ENCODE peak calls at places on chromosomes 1 and 21, in four cellular contexts. R is fibroblast of mammary gland, U is cardiac fibroblast, C is Peyer's patch. L is an unnamed sample.

GRCh38 chr1:47663286-47663685 is 225.4 kb downstream of the FOXD2 start:
- DNase-seq in C (no peak), R (no peak), U (no peak), L (no peak)

GRCh38 chr1:87393437-87394085 is 64.9 kb downstream of the LMO4 start:
- DNase-seq in R (no peak), C (no peak), U (no peak), L (no peak)

GRCh38 chr1:3777647-3778589 is 5.4 kb downstream of the SMIM1 start:
- DNase-seq in C (no peak), R (no peak), U (no peak), L (no peak)

GRCh38 chr1:169534653-169535052 is 48.9 kb upstream of the SLC19A2 start:
- DNase-seq in R (no peak), U (no peak), C (no peak), L (no peak)

GRCh38 chr21:34700605-34701004 is 31.8 kb downstream of the CLIC6 start:
- DNase-seq in R (no peak), U (no peak), C (no peak), L (no peak)

GRCh38 chr1:109396971-109397370 is 747 bp downstream of the SORT1 start:
- DNase-seq in U (no peak), C (no peak), R (no peak), L (no peak)

GRCh38 chr1:201949491-201949890 is 3.1 kb upstream of the LMOD1 start:
- DNase-seq in C (no peak), U (peak; percentile 39), R (peak; percentile 55), L (peak; percentile 48)

GRCh38 chr1:224880593-224881307 is 48.7 kb upstream of the DNAH14 start:
- DNase-seq in R (no peak), C (no peak), U (no peak), L (peak; percentile 28)

GRCh38 chr1:174448964-174449363 is 1.2 kb downstream of the GPR52 start:
- DNase-seq in R (peak; percentile 13), U (no peak), C (no peak), L (peak; percentile 4)

GRCh38 chr1:47181095-47181954 is 8.5 kb downstream of the PDZK1IP1 start:
- DNase-seq in U (no peak), R (no peak), C (no peak), L (no peak)

GRCh38 chr1:224700915-224701531 is 84.9 kb downstream of the CNIH3 start:
- DNase-seq in U (peak; percentile 36), C (no peak), R (peak; percentile 42), L (peak; percentile 21)

GRCh38 chr1:108057536-108057935 is 92.6 kb upstream of the VAV3 start:
- DNase-seq in U (peak; percentile 44), C (no peak), R (peak; percentile 50), L (no peak)

GRCh38 chr1:187203257-187203656 is 374.5 kb downstream of the PLA2G4A start:
- DNase-seq in U (peak; percentile 2), C (no peak), R (peak; percentile 54), L (peak; percentile 47)

GRCh38 chr1:217214551-217214950 is 416.3 kb downstream of the GPATCH2 start:
- DNase-seq in U (peak; percentile 34), C (no peak), R (peak; percentile 24), L (no peak)

GRCh38 chr1:207919523-207920210 is 8.7 kb upstream of the CD34 start:
- DNase-seq in R (peak; percentile 70), C (no peak), U (no peak), L (peak; percentile 86)

GRCh38 chr1:228379165-228379460 is 27.5 kb downstream of the TRIM11 start:
- DNase-seq in U (peak; percentile 23), R (peak; percentile 17), C (no peak), L (peak; percentile 25)

GRCh38 chr1:209335090-209335692 is 248.3 kb upstream of the CAMK1G start:
- DNase-seq in R (no peak), C (no peak), U (peak; percentile 36), L (peak; percentile 25)

DNA sequence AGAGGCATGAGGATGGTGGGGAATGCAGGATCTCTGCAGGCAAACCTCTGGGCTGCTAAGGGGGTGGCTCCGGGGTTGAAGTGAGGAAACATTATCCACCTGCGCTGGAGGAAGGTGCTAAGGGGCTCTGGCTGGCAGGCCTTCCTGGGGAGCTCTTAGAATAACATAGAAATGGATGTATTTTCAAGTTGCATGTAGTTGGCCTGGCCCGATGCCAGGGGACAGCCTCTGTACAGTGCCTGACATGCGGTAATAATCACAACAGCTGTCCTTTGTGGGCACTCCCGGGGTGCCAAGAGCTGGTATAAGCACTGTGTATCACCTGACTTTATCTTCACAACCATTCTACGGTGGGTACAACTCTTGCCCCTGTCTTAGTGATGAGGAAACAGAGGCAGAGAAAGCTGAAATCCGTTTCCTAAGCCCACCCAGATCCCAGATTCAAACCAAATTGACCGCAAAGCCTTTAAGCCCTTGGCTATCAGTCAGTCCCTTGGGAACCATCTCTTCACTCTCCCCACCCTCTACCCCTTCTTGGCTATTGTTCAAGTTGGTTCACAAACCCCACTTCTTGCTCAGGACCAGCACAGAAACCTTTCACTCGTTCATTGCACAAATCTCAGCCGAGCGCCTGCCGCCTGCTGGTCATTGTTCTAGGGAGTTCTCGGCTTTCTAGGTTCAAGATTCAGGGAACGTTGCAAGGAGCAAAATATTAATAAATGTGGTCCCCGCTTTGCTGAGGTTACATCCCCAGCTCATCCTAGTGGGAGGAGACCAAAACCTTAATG is 30.9 kb downstream of the PADI4 start:
- DNase-seq in C (no peak), U (no peak), R (no peak), L (no peak)
- TF ChIP-seq CTCF in C (no peak), U (no peak), R (peak; percentile 11), L (peak; percentile 42)

DNA sequence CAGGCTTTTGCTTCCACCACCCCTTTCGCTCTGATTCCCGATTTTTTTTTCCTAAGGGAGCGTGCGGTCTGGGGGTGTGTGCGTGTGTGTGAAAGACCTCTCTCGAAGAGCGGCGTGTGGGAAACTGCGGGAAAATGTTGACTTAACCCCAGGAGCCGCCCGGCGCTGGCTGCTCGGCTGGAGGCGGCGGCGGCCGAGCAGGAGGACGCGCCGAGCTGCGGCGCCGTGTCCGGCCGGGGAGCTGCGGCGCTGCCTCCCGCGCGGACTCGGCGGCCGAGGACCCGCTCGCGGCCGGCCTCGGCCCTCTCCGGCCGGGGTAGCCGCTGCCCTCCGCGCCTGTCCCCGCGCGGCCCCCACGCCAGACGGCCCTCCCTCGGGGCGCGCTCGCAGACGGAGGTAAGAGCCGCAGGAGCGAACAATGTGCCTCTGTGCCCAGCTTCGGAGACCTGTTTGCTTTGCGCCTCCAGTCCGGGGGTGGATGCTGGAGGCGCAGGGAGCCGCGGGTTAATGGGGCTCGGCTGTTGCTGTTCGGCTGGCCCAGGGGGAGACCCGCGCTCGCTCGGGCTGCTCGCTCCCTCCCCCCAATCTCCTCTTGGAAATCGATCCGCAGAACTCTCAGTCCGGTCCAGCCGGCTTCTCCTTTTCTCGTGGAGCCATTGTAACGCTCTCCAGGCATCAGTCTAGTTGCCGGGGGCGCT is 1.2 kb downstream of the ADGRL2 start:
- DNase-seq in U (peak; percentile 69), C (no peak), R (peak; percentile 57), L (peak; percentile 48)
- H3K4me3 ChIP-seq in U (peak overlapping the region; percentile 95), C (peak overlapping the region; percentile 63), R (peak overlapping the region; percentile 73), L (peak overlapping the region; percentile 71)

DNA sequence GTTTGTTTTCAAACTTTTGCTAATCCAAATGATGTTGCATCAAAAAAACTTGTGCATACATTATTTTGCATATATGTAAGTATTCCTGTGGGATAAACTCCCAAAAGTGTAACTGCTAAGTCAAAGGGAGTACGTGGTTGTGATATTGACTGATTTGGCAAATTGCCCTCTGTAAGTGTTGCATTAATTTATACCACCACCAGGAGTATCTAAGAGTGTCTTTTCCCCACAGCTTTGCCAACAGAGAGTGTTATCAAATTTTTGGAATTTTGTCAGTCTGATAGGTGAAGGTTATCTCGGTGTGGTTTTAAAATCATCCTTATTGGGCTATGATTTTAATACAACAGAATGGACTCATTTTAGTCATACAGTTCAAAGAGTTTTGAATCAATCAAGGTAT is 30.1 kb upstream of the PARP1 start:
- DNase-seq in C (no peak), U (peak; percentile 23), R (peak; percentile 19), L (no peak)
- TF ChIP-seq CTCF in C (peak; percentile 26), U (peak; percentile 14), R (peak; percentile 24), L (peak; percentile 18)

GRCh38 chr1:84944767-84945486 is 51.9 kb upstream of the LPAR3 start:
- DNase-seq in C (peak; percentile 66), U (peak; percentile 96), R (peak; percentile 91), L (peak; percentile 89)
- H3K4me3 ChIP-seq in C (peak overlapping the region; percentile 54), U (no peak overlapping the region), R (peak overlapping the region; percentile 42), L (peak overlapping the region; percentile 35)

GRCh38 chr1:92301021-92301420 is 2.2 kb downstream of the RPAP2 start:
- DNase-seq in R (no peak), U (no peak), C (no peak), L (no peak)

GRCh38 chr1:92298573-92299476 is at the start of the genes GLMN and RPAP2:
- DNase-seq in R (peak; percentile 77), U (peak; percentile 85), C (peak; percentile 72), L (peak; percentile 84)

GRCh38 chr1:92299477-92300125 is 742 bp downstream of the RPAP2 start:
- DNase-seq in U (peak; percentile 21), C (no peak), R (peak; percentile 10), L (no peak)

GRCh38 chr1:92298213-92298572 is 594 bp downstream of the GLMN start:
- DNase-seq in U (no peak), R (no peak), C (no peak), L (peak; percentile 7)
- TF ChIP-seq CTCF in U (no peak), R (no peak), C (no peak), L (peak; percentile 42)

GRCh38 chr1:160471253-160471652 is 51.8 kb downstream of the SLAMF6 start:
- DNase-seq in U (no peak), R (no peak), C (no peak), L (no peak)
- H3K4me3 ChIP-seq in U (no peak overlapping the region), R (no peak overlapping the region), C (no peak overlapping the region), L (no peak overlapping the region)

GRCh38 chr1:23693599-23693998 is 2.0 kb downstream of the RPL11 start:
- DNase-seq in U (no peak), R (no peak), C (no peak), L (no peak)

GRCh38 chr1:23691499-23692307 is at the start of gene RPL11:
- DNase-seq in R (peak; percentile 96), C (peak; percentile 89), U (peak; percentile 98), L (peak; percentile 96)

GRCh38 chr1:23695667-23696066 is 4.1 kb downstream of the RPL11 start:
- DNase-seq in C (no peak), R (no peak), U (no peak), L (no peak)

GRCh38 chr1:23694371-23694770 is 2.8 kb downstream of the RPL11 start:
- DNase-seq in C (no peak), U (no peak), R (no peak), L (no peak)

GRCh38 chr1:23692308-23692871 is 784 bp downstream of the RPL11 start:
- DNase-seq in U (no peak), C (no peak), R (no peak), L (no peak)
- TF ChIP-seq CTCF in U (no peak), C (no peak), R (no peak), L (no peak)

GRCh38 chr1:25569599-25570458 is 26.4 kb downstream of the LDLRAP1 start:
- DNase-seq in C (no peak), U (peak; percentile 15), R (no peak), L (no peak)
- H3K4me3 ChIP-seq in C (no peak overlapping the region), U (no peak overlapping the region), R (no peak overlapping the region), L (no peak overlapping the region)